ENCODE peak calls at places on chromosomes 5 and 9, in four cellular contexts. Z is right atrium auricular region, G is Peyer's patch, Y is adrenal gland. E is an unnamed sample.
A peak's percentile ranks its signal among the peaks of the same experiment; 100 is the strongest.

GRCh38 chr9:136339958-136340310 is 12.6 kb downstream of the GPSM1 start:
- DNase-seq in G (no peak), Z (no peak), Y (no peak), E (no peak)

GRCh38 chr9:115590016-115590415 is 472.1 kb upstream of the TNC start:
- DNase-seq in G (no peak), Y (peak; percentile 41), Z (no peak), E (no peak)

GRCh38 chr9:127014210-127014609 is 99.6 kb downstream of the RALGPS1 start:
- DNase-seq in Z (no peak), G (no peak), Y (no peak), E (no peak)

GRCh38 chr9:79609468-79610018 is 37.8 kb downstream of the TLE4 start:
- DNase-seq in Y (no peak), Z (no peak), G (no peak), E (no peak)

GRCh38 chr9:95115104-95115503 is 202.4 kb downstream of the FANCC start:
- DNase-seq in Y (no peak), Z (no peak), G (peak; percentile 28), E (no peak)

GRCh38 chr9:32703635-32704034 is 68.2 kb upstream of the TAF1L start:
- DNase-seq in Y (no peak), Z (no peak), G (no peak), E (no peak)

GRCh38 chr5:135309391-135310327 is 89.4 kb downstream of the MACROH2A1 start:
- DNase-seq in Z (no peak), Y (no peak), G (no peak), E (no peak)

GRCh38 chr5:37814699-37815098 is 25.1 kb downstream of the GDNF start:
- DNase-seq in Z (no peak), Y (no peak), G (no peak), E (peak; percentile 87)

GRCh38 chr5:112216140-112216539 is 202.9 kb downstream of the EPB41L4A start:
- DNase-seq in Z (no peak), Y (no peak), G (no peak), E (no peak)

GRCh38 chr5:79689541-79690466 is at the start of gene CMYA5:
- DNase-seq in Y (no peak), Z (no peak), G (no peak), E (peak; percentile 6)

GRCh38 chr9:133629221-133630110 is 6.7 kb upstream of the DBH start:
- DNase-seq in Y (no peak), G (no peak), Z (no peak), E (no peak)

GRCh38 chr5:137320056-137321045 is 178.8 kb downstream of the SPOCK1 start:
- DNase-seq in G (peak; percentile 54), Y (peak; percentile 31), Z (peak; percentile 70), E (peak; percentile 6)

GRCh38 chr5:159833088-159833487 is 83.2 kb upstream of the ADRA1B start:
- DNase-seq in Y (no peak), G (no peak), Z (no peak), E (no peak)

GRCh38 chr5:107893642-107894041 is 222.9 kb upstream of the EFNA5 start:
- DNase-seq in G (no peak), Y (no peak), Z (no peak), E (no peak)

GRCh38 chr5:30804739-30805313 is 388.7 kb upstream of the CDH6 start:
- DNase-seq in Z (no peak), Y (no peak), G (no peak), E (no peak)

GRCh38 chr5:133052317-133053175 is 733 bp downstream of the HSPA4 start:
- DNase-seq in Z (peak; percentile 63), G (peak; percentile 87), Y (peak; percentile 69), E (peak; percentile 65)

GRCh38 chr5:125370486-125370885 is 624.0 kb upstream of the ZNF608 start:
- DNase-seq in Y (no peak), G (no peak), Z (no peak), E (no peak)

GRCh38 chr9:129151469-129151868 is 26.6 kb downstream of the IER5L start:
- DNase-seq in G (no peak), Z (no peak), Y (no peak), E (no peak)

GRCh38 chr9:129150672-129151211 is 27.3 kb downstream of the IER5L start:
- DNase-seq in Z (no peak), Y (no peak), G (no peak), E (no peak)

GRCh38 chr9:129156163-129156562 is 21.9 kb downstream of the IER5L start:
- DNase-seq in G (no peak), Y (no peak), Z (no peak), E (no peak)

GRCh38 chr9:129150122-129150521 is 27.9 kb downstream of the IER5L start:
- DNase-seq in Y (no peak), Z (no peak), G (no peak), E (no peak)

DNA sequence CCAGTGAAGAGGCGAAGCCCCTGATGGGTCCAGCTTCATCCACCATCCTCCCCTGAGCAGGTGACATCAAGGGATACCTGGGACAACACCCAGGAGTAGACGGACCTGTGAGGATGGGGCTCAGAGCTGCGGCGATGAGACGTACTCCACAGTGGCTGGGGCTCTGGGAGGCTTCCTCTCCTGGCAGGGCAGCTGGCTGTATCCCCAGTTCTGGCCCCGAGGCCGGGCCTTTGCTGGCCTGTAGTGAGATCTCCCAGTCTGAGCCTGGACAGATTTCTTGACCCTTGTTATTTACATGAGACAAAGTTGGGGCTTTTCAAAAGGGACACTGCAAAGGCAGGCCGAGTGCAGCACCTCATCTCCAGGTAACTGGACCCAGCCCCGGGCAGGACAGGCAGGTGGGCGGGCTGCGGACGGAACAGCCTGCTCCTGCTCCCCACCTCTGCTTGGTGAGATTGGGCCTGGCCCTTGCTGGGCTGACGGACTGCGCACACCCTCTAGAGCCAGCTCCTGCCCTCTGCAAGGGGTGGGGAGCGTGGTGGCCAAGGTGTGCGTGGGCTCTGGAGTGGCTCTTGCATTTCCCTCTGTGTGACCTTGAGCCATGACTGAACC is 23.1 kb downstream of the IER5L start:
- DNase-seq in Z (no peak), G (no peak), Y (no peak), E (no peak)
- H3K4me3 ChIP-seq in Z (no peak overlapping the region), G (no peak overlapping the region), Y (no peak overlapping the region), E (no peak overlapping the region)

GRCh38 chr9:38670542-38671371 is 49.2 kb downstream of the FAM240B start:
- DNase-seq in Z (no peak), Y (no peak), G (no peak), E (no peak)
- H3K27ac ChIP-seq in Z (no peak overlapping the region), Y (no peak overlapping the region), G (no peak overlapping the region), E (peak overlapping the region; percentile 99)

GRCh38 chr9:81183763-81184162 is 505.6 kb downstream of the TLE1 start:
- DNase-seq in Z (no peak), Y (no peak), G (no peak), E (peak; percentile 22)
- H3K4me3 ChIP-seq in Z (no peak overlapping the region), Y (no peak overlapping the region), G (no peak overlapping the region), E (no peak overlapping the region)

GRCh38 chr9:16532681-16533450 is 337.6 kb downstream of the BNC2 start:
- DNase-seq in Y (no peak), G (no peak), Z (no peak), E (no peak)

GRCh38 chr9:16535555-16535954 is 334.9 kb downstream of the BNC2 start:
- DNase-seq in Y (no peak), G (no peak), Z (no peak), E (no peak)

GRCh38 chr9:16526380-16526779 is 344.1 kb downstream of the BNC2 start:
- DNase-seq in Y (no peak), Z (no peak), G (no peak), E (no peak)

GRCh38 chr9:16530669-16531461 is 339.6 kb downstream of the BNC2 start:
- DNase-seq in G (no peak), Z (no peak), Y (no peak), E (peak; percentile 6)

DNA sequence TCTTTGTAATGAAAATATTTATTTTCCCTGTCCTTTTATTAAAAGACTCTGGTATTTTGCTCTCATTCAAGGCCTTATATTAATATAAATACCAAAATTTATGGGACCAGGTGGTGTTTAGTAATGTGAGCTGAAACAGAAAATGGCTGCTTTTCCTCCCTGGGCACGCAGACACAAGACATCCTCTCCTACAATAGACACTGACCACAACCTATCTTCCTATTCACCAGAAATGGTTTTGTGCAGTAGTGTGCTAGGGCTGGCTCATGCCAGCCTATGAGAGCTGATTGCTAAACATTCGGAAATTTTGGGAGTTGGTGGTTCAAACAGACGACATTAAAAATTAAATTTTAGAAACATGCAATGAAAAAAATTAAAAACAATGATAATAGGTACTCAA is 338.2 kb downstream of the BNC2 start:
- DNase-seq in Z (no peak), G (no peak), Y (no peak), E (peak; percentile 22)
- H3K27ac ChIP-seq in Z (no peak overlapping the region), G (no peak overlapping the region), Y (no peak overlapping the region), E (no peak overlapping the region)

DNA sequence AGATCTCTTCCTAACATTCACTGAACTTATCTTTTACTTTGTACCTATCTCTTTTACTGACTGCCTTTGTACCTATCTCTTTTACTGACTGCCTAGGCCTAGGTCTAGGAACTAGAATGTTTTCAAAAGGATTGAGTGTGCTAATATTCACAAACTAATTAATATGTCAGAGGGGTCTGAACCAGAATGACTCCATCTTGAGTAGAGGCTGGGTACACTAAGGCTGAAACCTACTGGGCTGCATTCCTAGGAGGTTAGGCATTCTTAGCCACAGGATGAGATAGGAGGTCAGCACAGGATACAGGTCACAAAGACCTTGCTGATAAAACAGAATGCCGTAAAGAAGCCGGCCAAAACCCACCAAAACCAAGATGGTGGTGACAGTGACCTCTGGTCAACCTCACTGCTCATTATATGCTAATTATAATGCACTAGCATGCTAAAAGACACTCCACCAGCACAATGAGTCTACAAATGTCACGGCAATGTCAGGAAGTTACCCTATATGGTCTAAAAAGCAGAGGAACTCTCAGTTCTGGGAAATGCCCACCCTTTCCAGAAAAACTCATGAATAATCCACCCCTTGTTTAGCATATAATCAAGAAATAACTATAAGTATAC is 2.5 kb upstream of the RHOBTB3 start:
- DNase-seq in G (no peak), Z (no peak), Y (no peak), E (no peak)
- H3K4me3 ChIP-seq in G (no peak overlapping the region), Z (no peak overlapping the region), Y (no peak overlapping the region), E (no peak overlapping the region)

GRCh38 chr5:179754024-179754423 is 21.4 kb downstream of the MAML1 start:
- DNase-seq in Z (no peak), G (peak; percentile 40), Y (no peak), E (no peak)

GRCh38 chr5:179749857-179750508 is 17.4 kb downstream of the MAML1 start:
- DNase-seq in Z (no peak), Y (no peak), G (peak; percentile 18), E (no peak)

GRCh38 chr5:179759961-179760541 is 27.4 kb downstream of the MAML1 start:
- DNase-seq in Z (no peak), G (no peak), Y (no peak), E (no peak)

GRCh38 chr5:179758905-179759304 is 26.3 kb downstream of the MAML1 start:
- DNase-seq in Z (no peak), G (no peak), Y (no peak), E (no peak)

DNA sequence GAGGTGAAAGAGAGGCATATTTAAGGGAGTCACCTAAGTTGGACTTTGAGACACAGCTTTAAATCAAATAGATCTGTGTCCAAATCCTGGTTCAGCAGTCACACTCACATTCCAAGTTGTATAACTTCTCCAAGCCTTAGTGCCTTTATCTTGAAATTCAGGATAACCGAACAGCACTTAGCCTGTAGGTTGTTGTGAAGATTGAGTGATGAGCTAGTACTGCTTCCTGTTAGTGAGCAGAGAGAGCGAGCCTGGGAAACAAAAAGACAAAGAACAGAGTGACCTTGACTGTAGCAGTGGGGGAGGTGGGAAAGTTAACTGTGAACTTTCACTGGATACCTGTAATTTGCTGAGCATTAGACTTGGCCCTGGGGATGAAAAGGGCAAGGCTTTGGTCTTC is 22.4 kb downstream of the MAML1 start:
- DNase-seq in G (peak; percentile 44), Y (peak; percentile 16), Z (no peak), E (no peak)
- H3K27ac ChIP-seq in G (no peak overlapping the region), Y (no peak overlapping the region), Z (no peak overlapping the region), E (no peak overlapping the region)

GRCh38 chr9:121558423-121558950 is 58.8 kb upstream of the GGTA1 start:
- DNase-seq in G (no peak), Y (no peak), Z (no peak), E (no peak)
- H3K4me3 ChIP-seq in G (no peak overlapping the region), Y (no peak overlapping the region), Z (no peak overlapping the region), E (no peak overlapping the region)